ENCODE peak calls at places on chromosomes 5 and 9, in seven cellular contexts. U, V, X, F, W, N and O are unnamed samples.

GRCh38 chr5:166370928-166371690 is 1920.3 kb upstream of the WWC1 start:
- DNase-seq in X (no peak), V (no peak), W (peak; percentile 14), F (no peak), N (no peak), U (no peak), O (no peak)

GRCh38 chr9:70420267-70421019 is 6.0 kb upstream of the KLF9 start:
- DNase-seq in V (peak; percentile 92), X (no peak), U (peak; percentile 93), F (peak; percentile 97), W (peak; percentile 97), N (peak; percentile 76), O (peak; percentile 13)

GRCh38 chr5:107090471-107090870 is 580.3 kb downstream of the EFNA5 start:
- DNase-seq in W (no peak), X (no peak), N (no peak), U (no peak), V (no peak), F (no peak), O (no peak)

GRCh38 chr5:38382898-38383297 is 124.5 kb downstream of the EGFLAM start:
- DNase-seq in X (peak; percentile 3), U (peak; percentile 49), W (peak; percentile 73), F (peak; percentile 58), N (peak; percentile 31), V (peak; percentile 68), O (peak; percentile 75)

GRCh38 chr9:135864447-135865049 is 42.8 kb downstream of the CAMSAP1 start:
- DNase-seq in X (no peak), V (peak; percentile 82), F (no peak), U (no peak), W (peak; percentile 65), N (no peak), O (peak; percentile 56)

GRCh38 chr9:121674952-121675351 is 23.5 kb downstream of the DAB2IP start:
- DNase-seq in V (no peak), U (no peak), F (no peak), X (no peak), N (no peak), W (peak; percentile 18), O (no peak)

GRCh38 chr9:115291841-115292240 is 173.9 kb upstream of the TNC start:
- DNase-seq in N (no peak), V (peak; percentile 92), W (no peak), X (no peak), U (peak; percentile 82), F (peak; percentile 32), O (no peak)

GRCh38 chr9:13790055-13790454 is 510.6 kb upstream of the MPDZ start:
- DNase-seq in F (no peak), V (no peak), W (no peak), X (no peak), U (no peak), N (no peak), O (no peak)

GRCh38 chr5:147509710-147510651 is at the start of gene DPYSL3:
- DNase-seq in X (peak; percentile 54), F (peak; percentile 51), N (no peak), V (peak; percentile 47), W (peak; percentile 88), U (peak; percentile 65), O (no peak)

GRCh38 chr5:160008877-160009590 is at the start of gene TTC1:
- DNase-seq in W (peak; percentile 99), U (peak; percentile 97), F (peak; percentile 98), V (peak; percentile 99), N (peak; percentile 98), X (peak; percentile 85), O (peak; percentile 98)

GRCh38 chr5:160007610-160008009 is 1.3 kb upstream of the TTC1 start:
- DNase-seq in U (no peak), W (no peak), X (no peak), F (no peak), V (no peak), N (no peak), O (no peak)

GRCh38 chr5:160009591-160009989 is 651 bp downstream of the TTC1 start:
- DNase-seq in V (no peak), W (no peak), N (no peak), U (no peak), F (no peak), X (peak; percentile 6), O (no peak)

GRCh38 chr5:160011471-160011870 is 2.5 kb downstream of the TTC1 start:
- DNase-seq in F (no peak), W (no peak), V (peak; percentile 41), N (no peak), U (no peak), X (no peak), O (no peak)
- H3K4me3 ChIP-seq in F (no peak overlapping the region), W (no peak overlapping the region), V (no peak overlapping the region), N (no peak overlapping the region), U (no peak overlapping the region), X (no peak overlapping the region), O (no peak overlapping the region)

GRCh38 chr5:68230285-68230684 is 14.7 kb downstream of the PIK3R1 start:
- DNase-seq in F (no peak), V (no peak), N (no peak), X (no peak), U (no peak), W (no peak), O (no peak)

GRCh38 chr5:68231414-68232076 is 16.0 kb downstream of the PIK3R1 start:
- DNase-seq in F (no peak), N (no peak), V (no peak), X (no peak), W (no peak), U (no peak), O (no peak)

GRCh38 chr5:68233075-68233474 is 17.5 kb downstream of the PIK3R1 start:
- DNase-seq in V (no peak), N (no peak), U (no peak), X (no peak), W (no peak), F (no peak), O (no peak)

GRCh38 chr5:68229416-68229815 is 13.9 kb downstream of the PIK3R1 start:
- DNase-seq in U (no peak), V (no peak), X (no peak), F (no peak), W (no peak), N (no peak), O (no peak)

GRCh38 chr5:68232272-68232671 is 16.7 kb downstream of the PIK3R1 start:
- DNase-seq in W (no peak), N (no peak), F (no peak), X (no peak), U (no peak), V (no peak), O (no peak)
- TF ChIP-seq CTCF in W (no peak), N (no peak), F (no peak), X (no peak), U (no peak), V (no peak), O (no peak)

GRCh38 chr9:86406366-86406765 is 52.2 kb upstream of the TUT7 start:
- DNase-seq in N (peak; percentile 45), W (peak; percentile 69), F (peak; percentile 51), X (no peak), V (no peak), U (no peak), O (no peak)
- H3K4me3 ChIP-seq in N (no peak overlapping the region), W (peak overlapping the region; percentile 31), F (no peak overlapping the region), X (no peak overlapping the region), V (no peak overlapping the region), U (no peak overlapping the region), O (no peak overlapping the region)

GRCh38 chr5:75441560-75441959 is 69.9 kb downstream of the CERT1 start:
- DNase-seq in W (no peak), V (no peak), F (no peak), X (no peak), N (no peak), U (no peak), O (no peak)

GRCh38 chr5:75434107-75434506 is 77.3 kb downstream of the CERT1 start:
- DNase-seq in X (no peak), U (no peak), N (no peak), V (no peak), F (no peak), W (no peak), O (no peak)

GRCh38 chr5:75435101-75435500 is 76.3 kb downstream of the CERT1 start:
- DNase-seq in V (no peak), X (no peak), U (no peak), N (no peak), F (no peak), W (no peak), O (no peak)

GRCh38 chr5:75438722-75439121 is 72.7 kb downstream of the CERT1 start:
- DNase-seq in U (no peak), W (no peak), N (no peak), F (no peak), X (no peak), V (no peak), O (no peak)
- TF ChIP-seq CTCF in U (no peak), W (no peak), N (no peak), F (no peak), X (no peak), V (no peak), O (no peak)